ENCODE peak calls at places on chromosomes 11 and 22, in eight cellular contexts. X, O, K, T, U, R, W and N are unnamed samples.

GRCh38 chr11:11810764-11811726 is 30.7 kb upstream of the USP47 start:
- DNase-seq in T (no peak), R (no peak), K (no peak), X (no peak), W (no peak), U (peak; percentile 85), O (no peak), N (no peak)

GRCh38 chr11:2791521-2792375 is 92.0 kb upstream of the KCNQ1OT1 start:
- DNase-seq in T (peak; percentile 62), K (no peak), X (no peak), W (peak; percentile 1), U (no peak), R (no peak), O (peak; percentile 14), N (peak; percentile 69)

GRCh38 chr11:104883342-104883741 is 14.9 kb downstream of the CASP12 start:
- DNase-seq in T (no peak), W (no peak), O (no peak), U (no peak), X (no peak), R (no peak), K (no peak), N (no peak)

GRCh38 chr22:32281092-32281491 is 25.9 kb upstream of the SLC5A4 start:
- DNase-seq in W (no peak), O (no peak), K (no peak), T (no peak), U (no peak), R (no peak), X (no peak), N (no peak)

GRCh38 chr11:28981331-28981865 is 873.2 kb downstream of the METTL15 start:
- DNase-seq in T (no peak), U (no peak), K (no peak), O (no peak), W (peak; percentile 57), R (no peak), X (no peak), N (no peak)

GRCh38 chr11:17839973-17840611 is 105.5 kb downstream of the KCNC1 start:
- DNase-seq in R (no peak), W (peak; percentile 14), X (peak; percentile 18), U (no peak), T (no peak), O (no peak), K (no peak), N (no peak)

GRCh38 chr11:62726156-62727006 is 876 bp downstream of the HNRNPUL2 start:
- DNase-seq in T (peak; percentile 73), O (no peak), K (no peak), R (no peak), W (no peak), X (no peak), U (no peak), N (no peak)

GRCh38 chr11:64025205-64025604 is 10.5 kb upstream of the FLRT1 start:
- DNase-seq in K (no peak), U (no peak), O (no peak), X (no peak), T (no peak), W (no peak), R (no peak), N (no peak)

GRCh38 chr22:31757265-31757664 is 3.4 kb downstream of the DEPDC5 start:
- DNase-seq in T (no peak), X (no peak), W (no peak), R (no peak), K (no peak), U (no peak), O (no peak), N (no peak)

GRCh38 chr22:24325105-24325757 is 54.6 kb downstream of the SPECC1L start:
- DNase-seq in K (peak; percentile 23), W (peak; percentile 91), X (peak; percentile 47), T (no peak), R (no peak), O (no peak), U (no peak), N (no peak)

GRCh38 chr11:132037961-132038360 is 667.5 kb downstream of the NTM start:
- DNase-seq in U (no peak), K (no peak), W (no peak), X (no peak), R (no peak), O (no peak), T (no peak), N (no peak)

GRCh38 chr11:29333993-29334780 is 682.6 kb downstream of the KCNA4 start:
- DNase-seq in W (peak; percentile 81), T (no peak), X (peak; percentile 70), K (no peak), O (no peak), U (peak; percentile 29), R (no peak), N (no peak)

GRCh38 chr11:6538456-6538855 is 41.4 kb downstream of the DNHD1 start:
- DNase-seq in U (no peak), W (no peak), R (no peak), K (no peak), O (no peak), X (no peak), T (no peak), N (no peak)

GRCh38 chr11:59898046-59898445 is 19.5 kb downstream of the OOSP3 start:
- DNase-seq in O (no peak), X (no peak), T (no peak), R (no peak), U (no peak), K (no peak), W (no peak), N (no peak)

GRCh38 chr11:35012467-35013191 is 96.2 kb downstream of the PDHX start:
- DNase-seq in W (no peak), O (no peak), U (no peak), X (no peak), T (no peak), K (peak; percentile 48), R (no peak), N (no peak)

GRCh38 chr11:11871991-11872401 is 30.2 kb downstream of the USP47 start:
- DNase-seq in O (no peak), U (no peak), T (no peak), X (no peak), K (no peak), W (no peak), R (no peak), N (no peak)

GRCh38 chr11:40228671-40229070 is 1230.8 kb downstream of the LRRC4C start:
- DNase-seq in R (no peak), O (no peak), X (no peak), K (no peak), T (no peak), U (no peak), W (no peak), N (no peak)

GRCh38 chr11:101442171-101442570 is 141.6 kb downstream of the TRPC6 start:
- DNase-seq in O (no peak), W (peak; percentile 75), X (peak; percentile 51), R (no peak), U (no peak), K (no peak), T (no peak), N (no peak)

GRCh38 chr11:83152245-83152644 is 4.7 kb upstream of the PCF11 start:
- DNase-seq in T (no peak), W (no peak), U (no peak), K (no peak), R (no peak), O (no peak), X (no peak), N (no peak)

GRCh38 chr11:34480339-34480738 is 33.3 kb downstream of the ELF5 start:
- DNase-seq in T (no peak), R (no peak), O (no peak), W (peak; percentile 32), X (peak; percentile 53), K (no peak), U (no peak), N (no peak)

GRCh38 chr22:24235315-24235714 is 9.6 kb downstream of the GGT5 start:
- DNase-seq in K (no peak), T (no peak), X (no peak), U (no peak), W (no peak), O (no peak), R (no peak), N (no peak)

GRCh38 chr22:34303656-34304055 is 383.4 kb upstream of the LARGE1 start:
- DNase-seq in T (no peak), K (no peak), R (no peak), W (no peak), X (no peak), U (no peak), O (no peak), N (no peak)
- H3K4me1 ChIP-seq in T (no peaks in the 10 kb centered on the region), K (no peaks in the 10 kb centered on the region), R (no peaks in the 10 kb centered on the region), W (no peaks in the 10 kb centered on the region), X (no peaks in the 10 kb centered on the region), U (no peaks in the 10 kb centered on the region), O (no peaks in the 10 kb centered on the region), N (no peaks in the 10 kb centered on the region)

GRCh38 chr11:46334211-46334610 is 13.1 kb upstream of the DGKZ start:
- DNase-seq in U (no peak), R (no peak), O (no peak), T (no peak), X (no peak), W (no peak), K (no peak), N (no peak)

GRCh38 chr11:46336781-46337180 is 10.5 kb upstream of the DGKZ start:
- DNase-seq in X (no peak), T (no peak), O (no peak), U (no peak), R (no peak), W (no peak), K (no peak), N (peak; percentile 85)

GRCh38 chr11:46333129-46333947 is 13.9 kb upstream of the DGKZ start:
- DNase-seq in K (peak; percentile 12), X (no peak), R (no peak), U (no peak), T (no peak), O (no peak), W (peak; percentile 38), N (no peak)

GRCh38 chr11:46335858-46336600 is 11.2 kb upstream of the DGKZ start:
- DNase-seq in O (no peak), K (no peak), R (no peak), X (peak; percentile 11), W (no peak), T (no peak), U (no peak), N (no peak)

DNA sequence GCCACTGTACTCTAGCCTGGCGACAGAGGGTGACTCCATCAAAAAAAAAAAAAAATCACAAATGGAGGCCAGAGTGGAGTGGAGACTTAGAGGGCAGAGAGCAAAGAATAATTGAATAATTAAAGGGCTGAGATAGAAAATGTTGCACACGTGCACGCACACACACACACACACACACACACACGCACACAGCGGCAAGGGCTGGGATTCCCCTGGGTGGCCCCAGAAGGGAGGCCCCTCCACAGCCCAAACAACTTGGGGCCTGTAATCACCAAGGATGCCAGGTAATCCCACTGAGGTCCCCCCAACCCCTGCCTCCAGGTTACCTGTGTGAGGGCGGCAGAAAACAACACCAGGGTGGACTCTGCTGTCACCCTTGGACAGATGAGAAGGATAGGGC is 12.0 kb upstream of the DGKZ start:
- DNase-seq in U (no peak), K (no peak), T (no peak), X (no peak), R (no peak), O (no peak), W (no peak), N (no peak)
- H3K4me1 ChIP-seq in U (no peaks in the 10 kb centered on the region), K (peaks cover 65% of the 10 kb centered on the region), T (no peaks in the 10 kb centered on the region), X (peaks cover 13% of the 10 kb centered on the region), R (peaks cover 45% of the 10 kb centered on the region), O (peaks cover 37% of the 10 kb centered on the region), W (peaks cover 35% of the 10 kb centered on the region), N (peaks cover 35% of the 10 kb centered on the region)

GRCh38 chr11:134823970-134824369 is 411.9 kb upstream of the B3GAT1 start:
- DNase-seq in U (no peak), O (no peak), K (no peak), R (no peak), X (no peak), W (no peak), T (no peak), N (no peak)
- H3K4me1 ChIP-seq in U (no peaks in the 10 kb centered on the region), O (no peaks in the 10 kb centered on the region), K (no peaks in the 10 kb centered on the region), R (peaks cover 2% of the 10 kb centered on the region), X (peaks cover 1% of the 10 kb centered on the region), W (no peaks in the 10 kb centered on the region), T (no peaks in the 10 kb centered on the region), N (no peaks in the 10 kb centered on the region)

GRCh38 chr11:27213232-27213660 is 149.8 kb downstream of the CCDC34 start:
- DNase-seq in O (no peak), U (no peak), T (no peak), X (peak; percentile 92), K (no peak), W (peak; percentile 95), R (no peak), N (no peak)
- H3K4me1 ChIP-seq in O (peaks cover 42% of the 10 kb centered on the region), U (peaks cover 10% of the 10 kb centered on the region), T (no peaks in the 10 kb centered on the region), X (peaks cover 33% of the 10 kb centered on the region), K (no peaks in the 10 kb centered on the region), W (peaks cover 34% of the 10 kb centered on the region), R (no peaks in the 10 kb centered on the region), N (peaks cover 31% of the 10 kb centered on the region)